ENCODE peak calls at places on chromosomes 7 and 10, in nine cellular contexts. U, F, O, X, A, K, C, W and T are unnamed samples.

GRCh38 chr10:44985175-44985681 is 6.6 kb upstream of the DEPP1 start:
- DNase-seq in K (no peak), O (no peak), A (no peak), X (no peak), W (no peak), U (no peak), F (no peak), C (no peak), T (peak)

GRCh38 chr7:1536105-1536767 is 5.7 kb downstream of the MAFK start:
- DNase-seq in O (no peak), K (no peak), U (peak), C (no peak), F (peak), W (no peak), X (no peak), A (no peak), T (no peak)

GRCh38 chr10:116126239-116126638 is 146.8 kb downstream of the GFRA1 start:
- DNase-seq in K (no peak), A (no peak), W (no peak), F (no peak), X (no peak), U (no peak), O (no peak), C (no peak), T (no peak)

GRCh38 chr7:102028206-102028826 is 210.9 kb downstream of the CUX1 start:
- DNase-seq in K (no peak), U (no peak), C (no peak), O (no peak), F (peak), A (no peak), W (no peak), X (no peak), T (no peak)

GRCh38 chr7:119351320-119351719 is 921.7 kb upstream of the KCND2 start:
- DNase-seq in F (peak), U (no peak), A (no peak), K (no peak), X (no peak), O (no peak), W (no peak), C (no peak), T (no peak)

GRCh38 chr10:44935201-44935960 is 24.2 kb upstream of the RASSF4 start:
- DNase-seq in U (no peak), W (no peak), K (no peak), C (peak), F (peak), A (no peak), O (no peak), X (no peak), T (no peak)

GRCh38 chr7:117283371-117283770 is 39.5 kb downstream of the WNT2 start:
- DNase-seq in X (no peak), A (no peak), U (no peak), O (no peak), W (no peak), C (no peak), K (no peak), F (no peak), T (no peak)

GRCh38 chr7:157404845-157405481 is 68.2 kb downstream of the DNAJB6 start:
- DNase-seq in U (no peak), X (no peak), K (peak), A (no peak), W (no peak), O (no peak), F (peak), C (no peak), T (no peak)

GRCh38 chr7:147432068-147432467 is 1158.5 kb upstream of the C7orf33 start:
- DNase-seq in X (no peak), O (no peak), K (no peak), A (no peak), F (no peak), C (no peak), U (peak), W (no peak), T (no peak)

GRCh38 chr7:38171558-38172403 is 6.3 kb upstream of the STARD3NL start:
- DNase-seq in O (no peak), X (no peak), F (no peak), W (peak), A (no peak), K (no peak), C (no peak), U (no peak), T (no peak)

GRCh38 chr10:74314166-74314565 is 163.1 kb downstream of the ADK start:
- DNase-seq in O (no peak), F (no peak), X (no peak), C (no peak), K (no peak), U (no peak), A (no peak), W (no peak), T (no peak)

GRCh38 chr7:156096806-156097538 is 284.7 kb upstream of the SHH start:
- DNase-seq in U (no peak), O (no peak), A (no peak), X (no peak), C (no peak), F (no peak), W (no peak), K (no peak), T (no peak)

GRCh38 chr7:79876769-79877362 is 257.8 kb upstream of the GNAI1 start:
- DNase-seq in W (no peak), F (no peak), C (no peak), X (no peak), O (no peak), K (peak), U (no peak), A (no peak), T (no peak)

DNA sequence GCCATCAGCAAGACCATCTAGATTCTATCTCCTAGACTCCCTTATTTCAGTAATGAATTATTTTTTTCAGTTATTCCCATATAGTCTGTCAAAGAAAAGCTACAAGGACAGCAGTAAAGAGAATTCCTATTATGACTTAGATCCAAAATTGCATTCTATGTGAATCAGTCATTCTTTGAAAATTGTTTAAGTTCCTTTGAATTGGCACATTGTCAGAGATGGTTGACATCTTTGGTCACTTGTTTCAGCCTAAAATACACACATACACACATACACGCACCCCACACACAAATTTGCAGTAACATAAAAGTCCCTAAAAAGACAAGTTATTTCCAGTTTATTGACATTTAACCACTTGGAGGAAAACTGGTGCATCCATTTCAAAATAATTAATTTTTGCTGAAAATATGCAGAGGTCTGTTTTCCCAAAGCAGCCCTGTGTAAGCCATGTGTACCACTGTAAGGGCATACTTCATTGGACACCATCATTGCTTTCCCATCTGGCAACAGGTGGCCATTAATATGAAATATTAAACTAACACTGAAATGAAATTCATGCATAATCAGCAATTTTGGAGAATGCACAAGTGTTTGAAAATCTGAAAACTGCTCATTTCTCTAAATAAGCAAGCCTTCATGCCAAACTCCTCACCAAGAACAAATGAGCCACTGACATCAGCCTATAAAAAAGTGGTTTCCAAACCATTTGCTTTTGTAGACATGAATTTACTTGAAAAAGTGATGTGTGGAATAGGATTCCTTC is 121.7 kb upstream of the COL1A2 start:
- DNase-seq in U (no peak), O (no peak), W (no peak), C (no peak), X (no peak), A (no peak), F (no peak), K (no peak), T (no peak)
- TF ChIP-seq POLR2AphosphoS5 in U (no peak), O (no peak), W (no peak), C (no peak), X (no peak), A (no peak), F (no peak), K (no peak), T (no peak)

GRCh38 chr10:30631188-30631587 is 1.6 kb upstream of the LYZL2 start:
- DNase-seq in W (no peak), C (no peak), O (no peak), K (no peak), U (no peak), F (no peak), X (no peak), A (no peak), T (no peak)

GRCh38 chr10:30625110-30625509 is 4.4 kb downstream of the LYZL2 start:
- DNase-seq in A (no peak), W (no peak), K (no peak), X (no peak), C (no peak), U (no peak), O (no peak), F (no peak), T (no peak)

GRCh38 chr10:30629653-30630052 is at the start of gene LYZL2:
- DNase-seq in U (no peak), K (no peak), C (no peak), W (no peak), A (no peak), X (no peak), O (no peak), F (no peak), T (no peak)

DNA sequence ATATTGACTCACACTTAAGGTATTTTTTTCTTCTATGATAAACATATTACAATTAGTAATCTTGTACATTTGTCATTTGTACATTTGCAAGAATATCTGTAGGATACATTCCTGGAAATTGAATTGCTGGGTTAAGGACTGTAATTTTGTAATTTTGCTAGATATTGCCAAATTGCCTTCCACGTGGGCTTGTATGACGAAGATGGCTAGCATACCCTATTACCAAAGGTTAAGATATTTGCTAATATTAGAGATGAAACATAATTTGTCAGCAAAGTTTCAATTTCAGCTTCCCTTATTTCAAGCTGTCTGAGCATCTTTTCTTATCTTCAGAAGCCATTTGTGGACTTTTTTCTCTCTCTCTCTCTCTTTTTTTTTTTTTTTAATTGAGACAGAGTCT is 1.0 kb upstream of the LYZL2 start:
- DNase-seq in O (no peak), C (no peak), W (no peak), X (no peak), K (no peak), F (no peak), U (no peak), A (no peak), T (no peak)
- TF ChIP-seq POLR2AphosphoS5 in O (no peak), C (no peak), W (no peak), X (no peak), K (no peak), F (no peak), U (no peak), A (no peak), T (no peak)

DNA sequence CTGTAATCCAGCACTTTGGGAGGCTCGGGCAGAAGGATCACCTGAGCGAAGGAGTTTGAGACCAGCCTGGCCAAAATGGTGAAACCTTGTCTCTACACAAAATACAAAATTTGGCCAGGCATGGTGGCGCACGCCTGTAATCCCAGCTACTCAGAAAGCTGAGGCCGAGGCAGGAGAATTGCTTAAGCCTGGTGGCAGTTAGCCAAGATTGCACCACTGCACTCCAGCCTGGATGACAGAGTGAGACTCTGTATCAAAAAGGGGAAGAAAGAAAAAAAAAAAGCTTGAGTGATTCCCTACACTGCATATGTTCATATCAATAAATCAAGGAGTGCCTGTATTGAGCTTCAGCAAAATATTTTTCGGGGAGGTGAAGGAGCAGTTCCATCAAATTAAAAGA is 45.8 kb upstream of the SRRM3 start:
- DNase-seq in O (no peak), A (peak), U (no peak), W (no peak), C (peak), K (no peak), F (peak), X (no peak), T (peak)
- TF ChIP-seq POLR2AphosphoS5 in O (no peak), A (no peak), U (no peak), W (no peak), C (no peak), K (no peak), F (no peak), X (no peak), T (no peak)

GRCh38 chr10:101897633-101898032 is 54.0 kb upstream of the KCNIP2 start:
- DNase-seq in U (no peak), F (no peak), O (no peak), A (peak), W (no peak), K (no peak), X (no peak), C (no peak), T (no peak)
- TF ChIP-seq POLR2AphosphoS5 in U (no peak), F (no peak), O (no peak), A (no peak), W (no peak), K (no peak), X (no peak), C (no peak), T (no peak)

GRCh38 chr7:128120976-128121490 is 89.8 kb upstream of the LRRC4 start:
- DNase-seq in U (no peak), W (no peak), F (peak), A (no peak), O (no peak), K (no peak), X (no peak), C (no peak), T (no peak)

GRCh38 chr7:128122577-128123290 is 91.5 kb upstream of the LRRC4 start:
- DNase-seq in U (no peak), O (no peak), X (no peak), K (no peak), W (no peak), A (no peak), F (peak), C (no peak), T (no peak)

GRCh38 chr7:128120116-128120515 is 88.9 kb upstream of the LRRC4 start:
- DNase-seq in F (peak), U (no peak), X (no peak), K (no peak), O (no peak), C (no peak), W (no peak), A (no peak), T (no peak)

GRCh38 chr7:128123291-128124037 is 92.2 kb upstream of the LRRC4 start:
- DNase-seq in X (no peak), F (peak), W (no peak), C (no peak), A (no peak), U (peak), O (no peak), K (no peak), T (no peak)

GRCh38 chr7:128121731-128122576 is 90.7 kb upstream of the LRRC4 start:
- DNase-seq in C (no peak), A (no peak), W (no peak), O (no peak), U (peak), F (peak), X (no peak), K (no peak), T (no peak)
- TF ChIP-seq POLR2AphosphoS5 in C (no peak), A (no peak), W (no peak), O (no peak), U (no peak), F (peak), X (no peak), K (no peak), T (no peak)

GRCh38 chr7:91264924-91265681 is 870 bp downstream of the FZD1 start:
- DNase-seq in K (no peak), X (peak), W (no peak), F (peak), O (peak), U (peak), C (no peak), A (peak), T (peak)
- TF ChIP-seq POLR2AphosphoS5 in K (no peak), X (no peak), W (no peak), F (peak), O (no peak), U (no peak), C (no peak), A (no peak), T (no peak)

GRCh38 chr10:7093368-7093767 is 317.5 kb downstream of the SFMBT2 start:
- DNase-seq in C (no peak), O (no peak), X (no peak), F (no peak), W (no peak), A (no peak), K (no peak), U (no peak), T (no peak)

GRCh38 chr10:7092603-7093002 is 318.2 kb downstream of the SFMBT2 start:
- DNase-seq in X (no peak), F (no peak), O (no peak), C (no peak), K (no peak), W (no peak), U (no peak), A (no peak), T (no peak)

GRCh38 chr10:7085913-7086589 is 324.8 kb downstream of the SFMBT2 start:
- DNase-seq in U (peak), A (no peak), X (no peak), O (no peak), C (no peak), W (no peak), F (no peak), K (no peak), T (no peak)

GRCh38 chr10:7094781-7095180 is 316.1 kb downstream of the SFMBT2 start:
- DNase-seq in U (no peak), X (no peak), W (no peak), F (no peak), O (no peak), C (no peak), K (no peak), A (no peak), T (no peak)

DNA sequence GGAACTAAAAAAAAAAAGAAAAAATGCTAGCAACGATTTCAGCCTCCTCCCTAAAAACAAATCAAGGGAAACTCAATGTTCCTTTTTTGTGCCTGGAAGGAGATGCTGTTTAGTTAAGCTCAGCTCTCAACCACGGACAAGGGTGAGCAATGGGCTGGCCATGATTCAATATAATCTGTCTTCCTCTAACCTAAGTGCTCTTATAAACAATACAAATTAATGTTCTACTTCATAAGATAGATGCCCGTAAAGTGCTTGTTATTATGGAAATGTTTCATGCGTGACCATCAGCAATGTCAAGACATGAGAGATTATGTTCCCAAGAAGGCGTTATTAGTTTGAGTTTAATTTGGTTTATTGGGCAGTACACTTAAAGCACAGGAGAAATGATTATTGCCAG is 320.3 kb downstream of the SFMBT2 start:
- DNase-seq in F (no peak), K (no peak), W (no peak), X (no peak), O (no peak), U (no peak), A (no peak), C (no peak), T (no peak)
- TF ChIP-seq POLR2AphosphoS5 in F (no peak), K (no peak), W (no peak), X (no peak), O (no peak), U (no peak), A (peak), C (no peak), T (no peak)

GRCh38 chr7:35650751-35651150 is 44.2 kb downstream of the HERPUD2 start:
- DNase-seq in X (no peak), K (no peak), A (no peak), O (no peak), W (no peak), C (no peak), F (peak), U (no peak), T (no peak)

GRCh38 chr7:35647171-35647574 is 47.8 kb downstream of the HERPUD2 start:
- DNase-seq in U (peak), O (no peak), A (no peak), X (no peak), W (no peak), C (peak), F (no peak), K (no peak), T (no peak)

GRCh38 chr7:35649711-35650110 is 45.2 kb downstream of the HERPUD2 start:
- DNase-seq in F (no peak), A (no peak), W (no peak), X (no peak), K (no peak), O (no peak), C (no peak), U (no peak), T (no peak)

GRCh38 chr7:35646289-35647033 is 48.5 kb downstream of the HERPUD2 start:
- DNase-seq in A (no peak), X (no peak), F (no peak), O (no peak), C (no peak), W (no peak), U (no peak), K (no peak), T (no peak)

DNA sequence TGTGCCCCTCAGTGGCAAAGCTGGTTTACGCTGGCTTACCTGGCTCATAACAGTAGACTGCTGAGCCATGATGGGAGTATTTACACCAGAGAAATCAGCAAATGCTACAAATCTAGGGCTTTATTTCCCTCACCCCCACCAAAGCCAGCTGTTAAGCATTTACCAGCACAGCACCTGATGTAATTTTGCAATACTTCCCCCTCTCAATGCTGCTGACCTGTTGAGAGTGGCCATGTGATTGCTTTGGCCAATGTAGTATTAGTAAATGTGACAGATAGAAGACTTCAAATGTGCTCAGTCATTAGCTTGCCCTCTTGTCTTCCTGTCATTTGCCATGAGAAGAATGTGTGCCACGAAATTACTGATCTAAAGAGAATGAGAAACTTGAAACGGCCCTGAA is 46.6 kb downstream of the HERPUD2 start:
- DNase-seq in C (peak), W (no peak), K (no peak), X (no peak), U (no peak), F (no peak), A (no peak), O (no peak), T (no peak)
- TF ChIP-seq POLR2AphosphoS5 in C (no peak), W (no peak), K (no peak), X (no peak), U (no peak), F (no peak), A (no peak), O (no peak), T (no peak)

GRCh38 chr10:34758447-34758996 is 56.6 kb downstream of the PARD3 start:
- DNase-seq in F (no peak), C (peak), X (no peak), W (peak), A (no peak), U (no peak), K (peak), O (no peak), T (no peak)
- TF ChIP-seq POLR2AphosphoS5 in F (no peak), C (no peak), X (no peak), W (no peak), A (no peak), U (no peak), K (no peak), O (no peak), T (no peak)

GRCh38 chr7:106071356-106071998 is 40.6 kb downstream of the SYPL1 start:
- DNase-seq in K (no peak), W (peak), O (peak), U (no peak), C (no peak), A (peak), X (peak), F (peak), T (no peak)
- TF ChIP-seq POLR2AphosphoS5 in K (no peak), W (peak), O (peak), U (no peak), C (no peak), A (no peak), X (peak), F (peak), T (peak)